ENCODE peak calls at places on chromosome 19, in nine cellular contexts. A, X, H, Q, T, S, G, F and E are unnamed samples. For H3K4me1, the result is how much of the 10 kb centered on the place peaks cover.

GRCh38 chr19:47994209-47994802 is at the start of gene ELSPBP1:
- DNase-seq in A (no peak), X (no peak), H (no peak), Q (no peak), T (no peak), S (no peak), G (no peak), F (no peak), E (no peak)

GRCh38 chr19:48393559-48394330 is at the start of gene GRIN2D:
- DNase-seq in A (peak), X (no peak), H (no peak), Q (no peak), T (no peak), S (no peak), G (peak), F (no peak), E (no peak)

GRCh38 chr19:40461669-40462221 is 3.8 kb downstream of the BLVRB start:
- DNase-seq in A (no peak), X (no peak), H (no peak), Q (peak), T (peak), S (no peak), G (no peak), F (no peak), E (no peak)

GRCh38 chr19:45767410-45767880 is 1.6 kb downstream of the SIX5 start:
- DNase-seq in A (peak), X (peak), H (no peak), Q (peak), T (peak), S (no peak), G (peak), F (peak), E (no peak)

GRCh38 chr19:35295792-35296462 is 4.0 kb downstream of the MAG start:
- DNase-seq in A (peak), X (no peak), H (no peak), Q (no peak), T (no peak), S (no peak), G (peak), F (no peak), E (peak)

GRCh38 chr19:16234552-16235445 is 37.1 kb downstream of the AP1M1 start:
- DNase-seq in A (no peak), X (no peak), H (no peak), Q (no peak), T (no peak), S (no peak), G (no peak), F (no peak), E (no peak)

GRCh38 chr19:8654591-8655339 is 24.3 kb downstream of the NFILZ start:
- DNase-seq in A (peak), X (peak), H (peak), Q (peak), T (peak), S (peak), G (peak), F (peak), E (peak)

GRCh38 chr19:18949858-18950257 is 8.8 kb upstream of the HOMER3 start:
- DNase-seq in A (no peak), X (no peak), H (no peak), Q (no peak), T (no peak), S (no peak), G (no peak), F (no peak), E (no peak)

GRCh38 chr19:47186337-47187022 is 44.5 kb downstream of the BBC3 start:
- DNase-seq in A (no peak), X (no peak), H (no peak), Q (no peak), T (no peak), S (peak), G (no peak), F (no peak), E (no peak)

GRCh38 chr19:55487884-55488687 is at the start of gene SSC5D:
- DNase-seq in A (no peak), X (peak), H (no peak), Q (peak), T (no peak), S (no peak), G (peak), F (no peak), E (no peak)

GRCh38 chr19:32351807-32352630 is 6.6 kb downstream of the ZNF507 start:
- DNase-seq in A (no peak), X (no peak), H (no peak), Q (no peak), T (no peak), S (no peak), G (no peak), F (no peak), E (no peak)

GRCh38 chr19:55253842-55254624 is 4.8 kb downstream of the PPP6R1 start:
- DNase-seq in A (no peak), X (no peak), H (no peak), Q (no peak), T (peak), S (peak), G (no peak), F (no peak), E (peak)

GRCh38 chr19:41238244-41238643 is 19.2 kb downstream of the AXL start:
- DNase-seq in A (no peak), X (no peak), H (no peak), Q (no peak), T (no peak), S (no peak), G (no peak), F (no peak), E (no peak)

GRCh38 chr19:56983148-56983547 is 136.6 kb upstream of the USP29 start:
- DNase-seq in A (no peak), X (no peak), H (no peak), Q (no peak), T (no peak), S (no peak), G (no peak), F (no peak), E (no peak)

GRCh38 chr19:47096721-47097120 is 16.9 kb downstream of the ZC3H4 start:
- DNase-seq in A (no peak), X (no peak), H (no peak), Q (no peak), T (peak), S (no peak), G (no peak), F (no peak), E (no peak)

GRCh38 chr19:16417660-16418596 is 53.8 kb downstream of the EPS15L1 start:
- DNase-seq in A (peak), X (peak), H (peak), Q (peak), T (peak), S (peak), G (peak), F (peak), E (peak)

GRCh38 chr19:52722062-52723005 is 12.5 kb downstream of the ZNF611 start:
- DNase-seq in A (no peak), X (no peak), H (no peak), Q (no peak), T (no peak), S (no peak), G (no peak), F (no peak), E (no peak)

GRCh38 chr19:42199440-42200115 is 17.9 kb downstream of the DEDD2 start:
- DNase-seq in A (peak), X (no peak), H (no peak), Q (peak), T (peak), S (peak), G (peak), F (no peak), E (peak)

GRCh38 chr19:50896591-50897190 is 14.5 kb downstream of the KLK4 start:
- DNase-seq in A (no peak), X (no peak), H (no peak), Q (no peak), T (peak), S (no peak), G (peak), F (peak), E (no peak)

GRCh38 chr19:4063369-4064072 is 3.2 kb downstream of the ZBTB7A start:
- DNase-seq in A (peak), X (peak), H (no peak), Q (no peak), T (no peak), S (no peak), G (no peak), F (no peak), E (no peak)
- H3K4me1 ChIP-seq in A (under half), X (under half), H (under half), Q (under half), T (half or more), S (under half), G (half or more), F (under half), E (under half)

GRCh38 chr19:2111886-2112285 is 15.2 kb downstream of the IZUMO4 start:
- DNase-seq in A (no peak), X (no peak), H (no peak), Q (no peak), T (no peak), S (no peak), G (no peak), F (no peak), E (no peak)

GRCh38 chr19:2110822-2111221 is 14.1 kb downstream of the IZUMO4 start:
- DNase-seq in A (no peak), X (no peak), H (no peak), Q (no peak), T (no peak), S (no peak), G (no peak), F (no peak), E (no peak)

GRCh38 chr19:2112516-2113320 is 16.0 kb downstream of the IZUMO4 start:
- DNase-seq in A (no peak), X (no peak), H (no peak), Q (no peak), T (no peak), S (no peak), G (no peak), F (no peak), E (no peak)

GRCh38 chr19:2109278-2109864 is 12.7 kb downstream of the IZUMO4 start:
- DNase-seq in A (no peak), X (no peak), H (no peak), Q (no peak), T (no peak), S (no peak), G (no peak), F (no peak), E (no peak)

GRCh38 chr19:2111425-2111824 is 14.7 kb downstream of the IZUMO4 start:
- DNase-seq in A (no peak), X (no peak), H (no peak), Q (no peak), T (no peak), S (no peak), G (no peak), F (no peak), E (no peak)
- H3K4me1 ChIP-seq in A (under half), X (under half), H (under half), Q (under half), T (under half), S (under half), G (under half), F (under half), E (under half)

GRCh38 chr19:17655751-17656480 is 32.2 kb downstream of the UNC13A start:
- DNase-seq in A (no peak), X (no peak), H (no peak), Q (no peak), T (no peak), S (no peak), G (no peak), F (no peak), E (no peak)
- H3K4me1 ChIP-seq in A (under half), X (under half), H (under half), Q (under half), T (under half), S (under half), G (under half), F (under half), E (under half)

GRCh38 chr19:7225741-7226140 is 68.5 kb downstream of the INSR start:
- DNase-seq in A (no peak), X (no peak), H (no peak), Q (no peak), T (no peak), S (no peak), G (no peak), F (no peak), E (no peak)
- H3K4me1 ChIP-seq in A (under half), X (under half), H (under half), Q (under half), T (half or more), S (under half), G (under half), F (under half), E (under half)

GRCh38 chr19:54247106-54247930 is 4.7 kb upstream of the LILRA6 start:
- DNase-seq in A (no peak), X (no peak), H (no peak), Q (no peak), T (no peak), S (no peak), G (no peak), F (no peak), E (no peak)

GRCh38 chr19:54248016-54248601 is 5.5 kb upstream of the LILRA6 start:
- DNase-seq in A (no peak), X (no peak), H (no peak), Q (no peak), T (peak), S (no peak), G (no peak), F (no peak), E (peak)

DNA sequence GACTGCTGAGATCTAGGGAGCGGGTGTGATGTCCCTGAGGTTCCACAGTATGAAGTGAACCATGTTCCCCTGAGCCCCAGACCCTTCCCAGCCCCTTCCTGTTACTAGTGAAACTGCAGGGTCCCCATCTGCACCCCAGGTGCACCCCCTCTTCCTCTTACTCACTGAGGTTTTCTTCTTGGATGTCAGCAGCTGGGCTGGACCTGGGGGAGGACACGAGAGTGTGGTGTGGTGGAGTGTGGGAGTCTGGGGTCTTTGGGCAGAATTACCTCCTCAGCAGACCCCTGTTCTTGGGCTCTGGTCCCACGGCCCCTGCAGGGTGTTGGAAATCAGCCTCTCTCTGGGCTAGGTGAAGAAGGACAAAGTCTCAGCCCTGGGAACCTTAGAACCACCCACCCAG is 3.3 kb upstream of the LILRA6 start:
- DNase-seq in A (no peak), X (no peak), H (no peak), Q (no peak), T (no peak), S (no peak), G (no peak), F (no peak), E (no peak)
- H3K4me1 ChIP-seq in A (under half), X (under half), H (under half), Q (under half), T (under half), S (under half), G (under half), F (under half), E (under half)

GRCh38 chr19:13885826-13886365 is 9.0 kb downstream of the NANOS3 start:
- DNase-seq in A (no peak), X (no peak), H (no peak), Q (no peak), T (no peak), S (no peak), G (no peak), F (no peak), E (no peak)

GRCh38 chr19:13882841-13883240 is 5.9 kb downstream of the NANOS3 start:
- DNase-seq in A (no peak), X (no peak), H (no peak), Q (no peak), T (no peak), S (no peak), G (no peak), F (no peak), E (no peak)

GRCh38 chr19:13883665-13884064 is 6.7 kb downstream of the NANOS3 start:
- DNase-seq in A (no peak), X (no peak), H (no peak), Q (no peak), T (no peak), S (no peak), G (peak), F (no peak), E (no peak)

GRCh38 chr19:13887039-13887438 is 10.1 kb downstream of the NANOS3 start:
- DNase-seq in A (no peak), X (no peak), H (no peak), Q (peak), T (no peak), S (no peak), G (no peak), F (no peak), E (no peak)

GRCh38 chr19:13884726-13885591 is 8.0 kb downstream of the NANOS3 start:
- DNase-seq in A (no peak), X (no peak), H (no peak), Q (no peak), T (peak), S (no peak), G (no peak), F (peak), E (peak)
- H3K4me1 ChIP-seq in A (under half), X (under half), H (under half), Q (under half), T (half or more), S (half or more), G (half or more), F (under half), E (under half)